ENCODE peak calls at places on chromosomes 5 and 9, in nine cellular contexts. J is C1 segment of cervical spinal cord; O is SK-N-SH; G is amniotic stem cell; K is HFF-Myc; P is T-helper 9 cell; F is HEK293T; M is NCI-H526; A is activated naive CD8-positive, alpha-beta T cell treated with anti-CD3 and anti-CD28 coated beads, Interleukin-2, amount 50 U/mL, for 16 hours. L is an unnamed sample.
A peak's percentile ranks its signal among the peaks of the same experiment; 100 is the strongest.

GRCh38 chr5:151093476-151093889 is 12.6 kb upstream of the TNIP1 start:
- DNase-seq in A (no peak), G (peak; percentile 85), K (no peak), M (no peak), J (no peak), O (no peak), P (no peak), F (no peak), L (no peak)

GRCh38 chr9:38441347-38442085 is 17.3 kb upstream of the IGFBPL1 start:
- DNase-seq in M (no peak), K (no peak), G (no peak), A (no peak), F (no peak), O (no peak), P (no peak), J (no peak), L (no peak)

GRCh38 chr9:124278054-124278540 is 20.3 kb downstream of the NEK6 start:
- DNase-seq in O (no peak), G (no peak), M (no peak), P (no peak), J (no peak), F (no peak), K (no peak), A (no peak), L (no peak)

GRCh38 chr5:139855946-139856540 is 60.4 kb downstream of the PSD2 start:
- DNase-seq in P (no peak), G (no peak), J (no peak), F (no peak), M (no peak), K (no peak), O (no peak), A (no peak), L (no peak)

GRCh38 chr5:38793099-38793498 is 52.7 kb upstream of the OSMR start:
- DNase-seq in F (no peak), A (no peak), P (no peak), M (no peak), O (no peak), K (no peak), J (no peak), G (no peak), L (no peak)

GRCh38 chr9:129597355-129598088 is 23.4 kb downstream of the C9orf50 start:
- DNase-seq in G (peak; percentile 26), M (no peak), P (no peak), A (no peak), J (no peak), F (no peak), K (no peak), O (peak; percentile 70), L (peak; percentile 23)

GRCh38 chr9:16062542-16063240 is 509.8 kb downstream of the CCDC171 start:
- DNase-seq in O (no peak), J (no peak), A (no peak), F (no peak), G (peak; percentile 10), M (no peak), K (peak; percentile 65), P (no peak), L (no peak)

GRCh38 chr9:86866739-86867138 is 80.6 kb downstream of the GAS1 start:
- DNase-seq in J (no peak), G (no peak), A (no peak), M (no peak), F (no peak), P (no peak), K (no peak), O (no peak), L (no peak)

GRCh38 chr5:115374057-115374775 is 77.8 kb upstream of the CCDC112 start:
- DNase-seq in J (no peak), K (no peak), A (no peak), P (no peak), O (no peak), F (no peak), G (no peak), M (no peak), L (no peak)

GRCh38 chr5:135438712-135439111 is 8.4 kb downstream of the DCANP1 start:
- DNase-seq in A (no peak), G (no peak), M (no peak), F (no peak), K (no peak), J (no peak), P (no peak), O (no peak), L (no peak)

GRCh38 chr5:80790698-80791097 is 135.9 kb upstream of the DHFR start:
- DNase-seq in K (no peak), G (no peak), P (no peak), J (no peak), O (no peak), M (no peak), A (no peak), F (no peak), L (no peak)

GRCh38 chr5:136004436-136004835 is 24.4 kb upstream of the TGFBI start:
- DNase-seq in A (no peak), P (no peak), F (no peak), K (no peak), J (no peak), O (no peak), M (no peak), G (no peak), L (no peak)

GRCh38 chr5:39148983-39149534 is 70.3 kb downstream of the FYB1 start:
- DNase-seq in M (peak; percentile 63), G (no peak), P (no peak), A (no peak), O (no peak), F (no peak), J (no peak), K (no peak), L (no peak)

GRCh38 chr9:72509635-72510034 is 11.8 kb upstream of the TMC1 start:
- DNase-seq in J (no peak), M (no peak), O (no peak), G (no peak), P (no peak), A (no peak), K (no peak), F (no peak), L (no peak)

GRCh38 chr5:81626524-81626923 is 124.4 kb downstream of the SSBP2 start:
- DNase-seq in A (no peak), P (no peak), G (peak; percentile 19), F (no peak), K (peak; percentile 69), J (no peak), O (peak; percentile 14), M (no peak), L (no peak)

GRCh38 chr5:128630078-128630575 is 92.1 kb upstream of the FBN2 start:
- DNase-seq in F (no peak), P (no peak), J (no peak), M (no peak), A (no peak), K (no peak), O (no peak), G (no peak), L (no peak)

GRCh38 chr9:107422189-107422802 is 67.3 kb downstream of the KLF4 start:
- DNase-seq in J (no peak), O (peak; percentile 60), G (peak; percentile 49), F (peak; percentile 81), P (no peak), A (no peak), K (peak; percentile 71), M (peak; percentile 85), L (no peak)

GRCh38 chr5:80034559-80034958 is 589 bp upstream of the THBS4 start:
- DNase-seq in G (no peak), F (no peak), M (no peak), A (no peak), K (no peak), P (no peak), O (no peak), J (no peak), L (no peak)

GRCh38 chr9:134627417-134628353 is 13.9 kb upstream of the COL5A1 start:
- DNase-seq in J (no peak), P (no peak), O (no peak), A (no peak), G (no peak), K (no peak), F (no peak), M (no peak), L (no peak)

GRCh38 chr5:160925281-160925680 is 73.3 kb upstream of the ATP10B start:
- DNase-seq in J (no peak), A (no peak), F (no peak), G (no peak), M (no peak), O (no peak), P (no peak), K (no peak), L (no peak)

GRCh38 chr9:89670806-89671434 is 66.1 kb downstream of the GADD45G start:
- DNase-seq in M (no peak), O (no peak), F (no peak), P (no peak), K (no peak), A (no peak), J (no peak), G (no peak), L (no peak)

L was measured in T-helper 17 cell.